ENCODE peak calls at places on chromosomes 6 and 20, in six cellular contexts. One of them, this sample, is unnamed.
A peak's percentile ranks its signal among the peaks of the same experiment; 100 is the strongest.

GRCh38 chr20:40770564-40771307 is 81.7 kb upstream of the MAFB start:
- DNase-seq in pancreas: peak; percentile 35
- DNase-seq in neuronal stem cell: no peak
- DNase-seq in fibroblast of lung: no peak
- DNase-seq in astrocyte: no peak
- DNase-seq in PC-3: no peak
- DNase-seq in this sample: no peak

GRCh38 chr20:47019106-47019824 is 124.6 kb downstream of the EYA2 start:
- DNase-seq in fibroblast of lung: peak; percentile 47
- DNase-seq in astrocyte: peak; percentile 39
- DNase-seq in neuronal stem cell: no peak
- DNase-seq in pancreas: no peak
- DNase-seq in PC-3: no peak
- DNase-seq in this sample: no peak

GRCh38 chr6:29617782-29618557 is 15.0 kb downstream of the GABBR1 start:
- DNase-seq in pancreas: no peak
- DNase-seq in astrocyte: no peak
- DNase-seq in fibroblast of lung: no peak
- DNase-seq in PC-3: no peak
- DNase-seq in neuronal stem cell: no peak
- DNase-seq in this sample: no peak

GRCh38 chr20:62511915-62512610 is 36.3 kb upstream of the GATA5 start:
- DNase-seq in PC-3: no peak
- DNase-seq in fibroblast of lung: no peak
- DNase-seq in astrocyte: no peak
- DNase-seq in neuronal stem cell: no peak
- DNase-seq in pancreas: no peak
- DNase-seq in this sample: no peak

GRCh38 chr20:25065625-25066338 is 7.8 kb upstream of the ACSS1 start:
- DNase-seq in neuronal stem cell: peak; percentile 72
- DNase-seq in PC-3: peak; percentile 84
- DNase-seq in astrocyte: peak; percentile 32
- DNase-seq in pancreas: no peak
- DNase-seq in fibroblast of lung: peak; percentile 48
- DNase-seq in this sample: peak; percentile 63

GRCh38 chr6:113636357-113636824 is 220.8 kb upstream of the MARCKS start:
- DNase-seq in PC-3: no peak
- DNase-seq in astrocyte: peak; percentile 52
- DNase-seq in neuronal stem cell: no peak
- DNase-seq in fibroblast of lung: peak; percentile 65
- DNase-seq in pancreas: no peak
- DNase-seq in this sample: no peak

GRCh38 chr6:3813150-3813780 is 35.9 kb upstream of the FAM50B start:
- DNase-seq in astrocyte: no peak
- DNase-seq in fibroblast of lung: peak; percentile 61
- DNase-seq in PC-3: peak; percentile 80
- DNase-seq in pancreas: no peak
- DNase-seq in neuronal stem cell: no peak
- DNase-seq in this sample: no peak

GRCh38 chr20:18805881-18806280 is 7.7 kb upstream of the SCP2D1 start:
- DNase-seq in astrocyte: no peak
- DNase-seq in neuronal stem cell: no peak
- DNase-seq in fibroblast of lung: no peak
- DNase-seq in PC-3: peak; percentile 66
- DNase-seq in pancreas: no peak
- DNase-seq in this sample: peak; percentile 50

GRCh38 chr6:8006208-8006607 is 58.0 kb downstream of the BLOC1S5 start:
- DNase-seq in fibroblast of lung: peak; percentile 29
- DNase-seq in PC-3: peak; percentile 55
- DNase-seq in neuronal stem cell: no peak
- DNase-seq in pancreas: no peak
- DNase-seq in astrocyte: no peak
- DNase-seq in this sample: no peak

GRCh38 chr20:42706762-42707161 is 482.9 kb downstream of the PTPRT start:
- DNase-seq in fibroblast of lung: no peak
- DNase-seq in neuronal stem cell: no peak
- DNase-seq in PC-3: no peak
- DNase-seq in pancreas: no peak
- DNase-seq in astrocyte: no peak
- DNase-seq in this sample: no peak

GRCh38 chr6:169139179-169139971 is 114.3 kb downstream of the THBS2 start:
- DNase-seq in pancreas: no peak
- DNase-seq in PC-3: no peak
- DNase-seq in fibroblast of lung: no peak
- DNase-seq in neuronal stem cell: no peak
- DNase-seq in astrocyte: no peak
- DNase-seq in this sample: no peak

GRCh38 chr6:39292637-39293036 is 21.6 kb downstream of the KCNK17 start:
- DNase-seq in pancreas: no peak
- DNase-seq in astrocyte: no peak
- DNase-seq in PC-3: no peak
- DNase-seq in fibroblast of lung: no peak
- DNase-seq in neuronal stem cell: no peak
- DNase-seq in this sample: no peak

GRCh38 chr20:41480054-41480770 is 113.6 kb upstream of the EMILIN3 start:
- DNase-seq in PC-3: no peak
- DNase-seq in astrocyte: no peak
- DNase-seq in neuronal stem cell: no peak
- DNase-seq in fibroblast of lung: no peak
- DNase-seq in pancreas: no peak
- DNase-seq in this sample: no peak

GRCh38 chr20:58109126-58109880 is 119.2 kb downstream of the ANKRD60 start:
- DNase-seq in PC-3: peak; percentile 96
- DNase-seq in pancreas: no peak
- DNase-seq in astrocyte: peak; percentile 90
- DNase-seq in fibroblast of lung: peak; percentile 93
- DNase-seq in neuronal stem cell: no peak
- DNase-seq in this sample: no peak

GRCh38 chr20:6533828-6534388 is 233.6 kb upstream of the BMP2 start:
- DNase-seq in astrocyte: peak; percentile 99
- DNase-seq in neuronal stem cell: no peak
- DNase-seq in PC-3: peak; percentile 35
- DNase-seq in pancreas: no peak
- DNase-seq in fibroblast of lung: peak; percentile 99
- DNase-seq in this sample: no peak

GRCh38 chr6:128028183-128028582 is 127.3 kb upstream of the THEMIS start:
- DNase-seq in astrocyte: no peak
- DNase-seq in neuronal stem cell: no peak
- DNase-seq in pancreas: no peak
- DNase-seq in PC-3: no peak
- DNase-seq in fibroblast of lung: no peak
- DNase-seq in this sample: no peak

GRCh38 chr20:51400051-51400926 is 142.2 kb downstream of the NFATC2 start:
- DNase-seq in PC-3: no peak
- DNase-seq in pancreas: no peak
- DNase-seq in astrocyte: no peak
- DNase-seq in fibroblast of lung: no peak
- DNase-seq in neuronal stem cell: no peak
- DNase-seq in this sample: peak; percentile 80

GRCh38 chr6:16471222-16471784 is 232.9 kb downstream of the GMPR start:
- DNase-seq in PC-3: no peak
- DNase-seq in fibroblast of lung: peak; percentile 43
- DNase-seq in neuronal stem cell: no peak
- DNase-seq in astrocyte: peak; percentile 36
- DNase-seq in pancreas: no peak
- DNase-seq in this sample: peak; percentile 51

GRCh38 chr20:11301699-11302098 is 616.0 kb upstream of the BTBD3 start:
- DNase-seq in neuronal stem cell: no peak
- DNase-seq in astrocyte: no peak
- DNase-seq in fibroblast of lung: no peak
- DNase-seq in PC-3: no peak
- DNase-seq in pancreas: no peak
- DNase-seq in this sample: no peak

GRCh38 chr6:75207211-75207984 is 1.5 kb upstream of the COL12A1 start:
- DNase-seq in PC-3: no peak
- DNase-seq in astrocyte: peak; percentile 47
- DNase-seq in neuronal stem cell: peak; percentile 44
- DNase-seq in fibroblast of lung: peak; percentile 54
- DNase-seq in pancreas: no peak
- DNase-seq in this sample: no peak

GRCh38 chr6:160929831-160930230 is 61.7 kb upstream of the MAP3K4 start:
- DNase-seq in neuronal stem cell: no peak
- DNase-seq in astrocyte: no peak
- DNase-seq in PC-3: no peak
- DNase-seq in pancreas: no peak
- DNase-seq in fibroblast of lung: no peak
- DNase-seq in this sample: no peak

GRCh38 chr20:22929661-22930060 is 105.5 kb upstream of the SSTR4 start:
- DNase-seq in neuronal stem cell: no peak
- DNase-seq in PC-3: no peak
- DNase-seq in astrocyte: no peak
- DNase-seq in pancreas: no peak
- DNase-seq in fibroblast of lung: no peak
- DNase-seq in this sample: no peak

GRCh38 chr20:44765647-44766367 is 20.1 kb downstream of the KCNK15 start:
- DNase-seq in PC-3: peak; percentile 49
- DNase-seq in pancreas: no peak
- DNase-seq in neuronal stem cell: no peak
- DNase-seq in astrocyte: no peak
- DNase-seq in fibroblast of lung: no peak
- DNase-seq in this sample: no peak

GRCh38 chr6:90739339-90739738 is 152.5 kb upstream of the MAP3K7 start:
- DNase-seq in PC-3: no peak
- DNase-seq in neuronal stem cell: no peak
- DNase-seq in astrocyte: no peak
- DNase-seq in pancreas: no peak
- DNase-seq in fibroblast of lung: no peak
- DNase-seq in this sample: no peak

GRCh38 chr6:36247691-36248090 is 22.2 kb upstream of the PNPLA1 start:
- DNase-seq in astrocyte: peak; percentile 4
- DNase-seq in PC-3: peak; percentile 45
- DNase-seq in neuronal stem cell: no peak
- DNase-seq in pancreas: no peak
- DNase-seq in fibroblast of lung: peak; percentile 21
- DNase-seq in this sample: no peak

GRCh38 chr20:60236613-60237012 is 278.4 kb downstream of the CDH26 start:
- DNase-seq in pancreas: no peak
- DNase-seq in astrocyte: no peak
- DNase-seq in neuronal stem cell: no peak
- DNase-seq in fibroblast of lung: no peak
- DNase-seq in PC-3: no peak
- DNase-seq in this sample: no peak

GRCh38 chr6:95545691-95546090 is 31.6 kb upstream of the MANEA start:
- DNase-seq in PC-3: no peak
- DNase-seq in neuronal stem cell: no peak
- DNase-seq in fibroblast of lung: no peak
- DNase-seq in pancreas: no peak
- DNase-seq in astrocyte: no peak
- DNase-seq in this sample: no peak

GRCh38 chr6:148869589-148869988 is 122.8 kb downstream of the UST start:
- DNase-seq in fibroblast of lung: peak; percentile 96
- DNase-seq in PC-3: peak; percentile 96
- DNase-seq in pancreas: no peak
- DNase-seq in neuronal stem cell: no peak
- DNase-seq in astrocyte: peak; percentile 96
- DNase-seq in this sample: no peak

GRCh38 chr20:25864326-25864970 is 167.8 kb upstream of the ZNF337 start:
- DNase-seq in fibroblast of lung: no peak
- DNase-seq in pancreas: no peak
- DNase-seq in PC-3: no peak
- DNase-seq in neuronal stem cell: no peak
- DNase-seq in astrocyte: no peak
- DNase-seq in this sample: no peak

DNA sequence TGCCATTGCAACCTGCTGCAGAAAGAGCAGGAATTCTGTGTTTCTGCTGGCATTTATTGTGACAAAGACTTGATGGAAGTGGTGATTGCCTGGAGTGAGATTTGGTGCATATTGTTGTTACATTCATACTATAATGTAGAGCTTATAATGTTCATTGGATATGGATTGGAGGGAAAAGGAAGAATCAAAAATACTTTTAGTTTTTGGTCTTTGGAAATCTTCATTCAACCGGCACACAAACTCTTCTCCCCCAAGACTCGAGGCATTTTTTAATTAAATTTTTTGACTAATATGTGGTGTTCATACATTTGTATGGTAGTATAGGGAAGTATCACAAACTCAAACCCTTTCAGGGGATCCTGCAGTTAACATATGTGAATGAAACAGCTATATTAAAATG is 380.8 kb downstream of the DOK5 start:
- DNase-seq in neuronal stem cell: no peak
- DNase-seq in fibroblast of lung: no peak
- DNase-seq in PC-3: no peak
- DNase-seq in astrocyte: no peak
- DNase-seq in pancreas: no peak
- DNase-seq in this sample: no peak
- H3K9me3 ChIP-seq in neuronal stem cell: no peaks in the 10 kb centered on the region
- H3K9me3 ChIP-seq in fibroblast of lung: no peaks in the 10 kb centered on the region
- H3K9me3 ChIP-seq in PC-3: peaks cover 38% of the 10 kb centered on the region
- H3K9me3 ChIP-seq in astrocyte: no peaks in the 10 kb centered on the region
- H3K9me3 ChIP-seq in pancreas: no peaks in the 10 kb centered on the region
- H3K9me3 ChIP-seq in this sample: no peaks in the 10 kb centered on the region

GRCh38 chr6:44177691-44178423 is 19.2 kb downstream of the CAPN11 start:
- DNase-seq in astrocyte: peak; percentile 70
- DNase-seq in neuronal stem cell: no peak
- DNase-seq in PC-3: no peak
- DNase-seq in pancreas: no peak
- DNase-seq in fibroblast of lung: peak; percentile 74
- DNase-seq in this sample: no peak

GRCh38 chr6:44176935-44177509 is 18.4 kb downstream of the CAPN11 start:
- DNase-seq in neuronal stem cell: no peak
- DNase-seq in pancreas: no peak
- DNase-seq in astrocyte: no peak
- DNase-seq in PC-3: no peak
- DNase-seq in fibroblast of lung: no peak
- DNase-seq in this sample: peak; percentile 41

GRCh38 chr6:44179072-44179536 is 20.5 kb downstream of the CAPN11 start:
- DNase-seq in neuronal stem cell: no peak
- DNase-seq in astrocyte: no peak
- DNase-seq in PC-3: peak; percentile 40
- DNase-seq in pancreas: no peak
- DNase-seq in fibroblast of lung: no peak
- DNase-seq in this sample: no peak

GRCh38 chr6:44178424-44179071 is 19.9 kb downstream of the CAPN11 start:
- DNase-seq in astrocyte: no peak
- DNase-seq in fibroblast of lung: no peak
- DNase-seq in neuronal stem cell: no peak
- DNase-seq in PC-3: no peak
- DNase-seq in pancreas: no peak
- DNase-seq in this sample: no peak

GRCh38 chr6:44176130-44176934 is 17.7 kb downstream of the CAPN11 start:
- DNase-seq in PC-3: no peak
- DNase-seq in astrocyte: no peak
- DNase-seq in neuronal stem cell: no peak
- DNase-seq in pancreas: no peak
- DNase-seq in fibroblast of lung: no peak
- DNase-seq in this sample: no peak
- H3K27ac ChIP-seq in PC-3: no peak overlapping the region
- H3K27ac ChIP-seq in astrocyte: no peak overlapping the region
- H3K27ac ChIP-seq in neuronal stem cell: no peak overlapping the region
- H3K27ac ChIP-seq in pancreas: no peak overlapping the region
- H3K27ac ChIP-seq in fibroblast of lung: no peak overlapping the region
- H3K27ac ChIP-seq in this sample: no peak overlapping the region

GRCh38 chr20:35303735-35304431 is 11.7 kb upstream of the FAM83C start:
- DNase-seq in neuronal stem cell: peak; percentile 88
- DNase-seq in pancreas: peak; percentile 74
- DNase-seq in astrocyte: peak; percentile 74
- DNase-seq in fibroblast of lung: peak; percentile 86
- DNase-seq in PC-3: peak; percentile 98
- DNase-seq in this sample: peak; percentile 87
- H3K4me1 ChIP-seq in neuronal stem cell: peaks cover 1% of the 10 kb centered on the region
- H3K4me1 ChIP-seq in pancreas: no peaks in the 10 kb centered on the region
- H3K4me1 ChIP-seq in astrocyte: peaks cover 78% of the 10 kb centered on the region
- H3K4me1 ChIP-seq in fibroblast of lung: peaks cover 50% of the 10 kb centered on the region
- H3K4me1 ChIP-seq in PC-3: peaks cover 75% of the 10 kb centered on the region
- H3K4me1 ChIP-seq in this sample: peaks cover 8% of the 10 kb centered on the region

GRCh38 chr20:56018750-56019149 is 13.4 kb upstream of the CBLN4 start:
- DNase-seq in astrocyte: no peak
- DNase-seq in pancreas: no peak
- DNase-seq in neuronal stem cell: no peak
- DNase-seq in PC-3: no peak
- DNase-seq in fibroblast of lung: no peak
- DNase-seq in this sample: no peak
- H3K9me3 ChIP-seq in astrocyte: peaks cover 9% of the 10 kb centered on the region
- H3K9me3 ChIP-seq in pancreas: no peaks in the 10 kb centered on the region
- H3K9me3 ChIP-seq in neuronal stem cell: no peaks in the 10 kb centered on the region
- H3K9me3 ChIP-seq in PC-3: peaks cover 24% of the 10 kb centered on the region
- H3K9me3 ChIP-seq in fibroblast of lung: no peaks in the 10 kb centered on the region
- H3K9me3 ChIP-seq in this sample: no peaks in the 10 kb centered on the region

This sample was measured in CD8-positive, alpha-beta memory T cell.